ENCODE peak calls at places on chromosomes 6 and 20, in eight cellular contexts. V is GM06990, S is NCI-H774, B is fibroblast of pulmonary artery, L is neural crest cell, Q is putamen, P is HCT116, Z is astrocyte of the spinal cord. N is an unnamed sample.

GRCh38 chr6:139150915-139151314 is 16.0 kb downstream of the HECA start:
- DNase-seq in V (no peak), S (no peak), B (no peak), L (peak), Q (no peak), P (no peak), Z (no peak), N (no peak)

GRCh38 chr6:14321992-14322772 is 204.6 kb downstream of the CD83 start:
- DNase-seq in V (no peak), S (no peak), B (no peak), L (no peak), Q (no peak), P (peak), Z (no peak), N (no peak)

GRCh38 chr6:117440558-117441525 is 15.1 kb upstream of the ROS1 start:
- DNase-seq in V (no peak), S (no peak), B (peak), L (no peak), Q (no peak), P (no peak), Z (peak), N (no peak)

GRCh38 chr6:168666170-168666569 is 225.2 kb downstream of the SMOC2 start:
- DNase-seq in V (no peak), S (no peak), B (no peak), L (no peak), Q (no peak), P (no peak), Z (no peak), N (no peak)

GRCh38 chr6:40440083-40440482 is 147.1 kb downstream of the LRFN2 start:
- DNase-seq in V (no peak), S (peak), B (no peak), L (no peak), Q (no peak), P (no peak), Z (no peak), N (no peak)

GRCh38 chr20:13139459-13140150 is 81.5 kb upstream of the ISM1 start:
- DNase-seq in V (no peak), S (no peak), B (no peak), L (no peak), Q (no peak), P (no peak), Z (peak), N (no peak)

GRCh38 chr20:62735331-62735821 is 26.7 kb downstream of the NTSR1 start:
- DNase-seq in V (no peak), S (no peak), B (no peak), L (no peak), Q (peak), P (peak), Z (no peak), N (no peak)

GRCh38 chr20:46220808-46221207 is 87.5 kb downstream of the CDH22 start:
- DNase-seq in V (no peak), S (peak), B (no peak), L (peak), Q (peak), P (peak), Z (no peak), N (no peak)

GRCh38 chr6:119479860-119480655 is 130.5 kb upstream of the MAN1A1 start:
- DNase-seq in V (no peak), S (no peak), B (peak), L (no peak), Q (no peak), P (no peak), Z (peak), N (no peak)

GRCh38 chr6:43727634-43728033 is 40.0 kb upstream of the MRPS18A start:
- DNase-seq in V (no peak), S (no peak), B (no peak), L (no peak), Q (no peak), P (no peak), Z (no peak), N (no peak)

GRCh38 chr6:153084393-153084792 is 46.7 kb downstream of the RGS17 start:
- DNase-seq in V (no peak), S (no peak), B (peak), L (no peak), Q (no peak), P (no peak), Z (peak), N (no peak)

GRCh38 chr20:54643761-54644160 is 168.4 kb downstream of the DOK5 start:
- DNase-seq in V (no peak), S (no peak), B (peak), L (no peak), Q (no peak), P (no peak), Z (peak), N (no peak)

GRCh38 chr6:132812756-132813172 is 1.6 kb upstream of the RPS12 start:
- DNase-seq in V (no peak), S (no peak), B (no peak), L (no peak), Q (no peak), P (no peak), Z (no peak), N (no peak)

GRCh38 chr6:82144852-82145332 is 102.7 kb downstream of the IBTK start:
- DNase-seq in V (no peak), S (peak), B (peak), L (no peak), Q (no peak), P (peak), Z (peak), N (no peak)